ENCODE peak calls at places on chromosomes 3 and 15, in seven cellular contexts. G is ELR, J is astrocyte of the cerebellum, M is retina, X is NCI-H69, O is HTR-8/SVneo, S is epithelial cell of esophagus. B is an unnamed sample.

GRCh38 chr3:171974986-171975837 is 64.2 kb upstream of the FNDC3B start:
- DNase-seq in G (no peak), J (no peak), M (no peak), X (no peak), O (no peak), S (no peak), B (no peak)

GRCh38 chr3:122890077-122890484 is 95.2 kb downstream of the SLC49A4 start:
- DNase-seq in G (peak; percentile 17), J (peak; percentile 29), M (no peak), X (peak; percentile 30), O (no peak), S (peak; percentile 97), B (peak; percentile 87)

GRCh38 chr3:125194849-125195601 is 17.5 kb downstream of the SLC12A8 start:
- DNase-seq in G (peak; percentile 31), J (peak; percentile 88), M (no peak), X (no peak), O (no peak), S (no peak), B (no peak)

GRCh38 chr3:16589867-16590624 is 15.2 kb downstream of the DAZL start:
- DNase-seq in G (no peak), J (no peak), M (no peak), X (no peak), O (no peak), S (no peak), B (no peak)

GRCh38 chr3:48607519-48607918 is 1.9 kb downstream of the UQCRC1 start:
- DNase-seq in G (peak; percentile 37), J (no peak), M (no peak), X (no peak), O (no peak), S (peak; percentile 30), B (no peak)

GRCh38 chr15:59405079-59405478 is 32.4 kb upstream of the MYO1E start:
- DNase-seq in G (no peak), J (no peak), M (no peak), X (no peak), O (no peak), S (no peak), B (no peak)

GRCh38 chr3:193357291-193357690 is 21.3 kb downstream of the ATP13A5 start:
- DNase-seq in G (no peak), J (no peak), M (no peak), X (no peak), O (no peak), S (no peak), B (no peak)

GRCh38 chr3:94647131-94647530 is 584.3 kb downstream of the NSUN3 start:
- DNase-seq in G (no peak), J (peak; percentile 2), M (no peak), X (peak; percentile 9), O (no peak), S (peak; percentile 68), B (no peak)

GRCh38 chr15:53978248-53978906 is at the start of gene UNC13C:
- DNase-seq in G (no peak), J (no peak), M (peak; percentile 88), X (peak; percentile 71), O (no peak), S (peak; percentile 24), B (no peak)

GRCh38 chr3:131568460-131568859 is 65.7 kb upstream of the MRPL3 start:
- DNase-seq in G (no peak), J (no peak), M (no peak), X (peak; percentile 22), O (no peak), S (no peak), B (no peak)

GRCh38 chr3:154071154-154071553 is 50.0 kb upstream of the ARHGEF26 start:
- DNase-seq in G (no peak), J (no peak), M (no peak), X (no peak), O (no peak), S (peak; percentile 72), B (no peak)

GRCh38 chr3:157231071-157231470 is 71.1 kb upstream of the CCNL1 start:
- DNase-seq in G (peak; percentile 55), J (peak; percentile 15), M (no peak), X (no peak), O (no peak), S (no peak), B (no peak)

GRCh38 chr3:107993771-107994170 is 97.1 kb downstream of the CD47 start:
- DNase-seq in G (peak; percentile 37), J (no peak), M (no peak), X (no peak), O (no peak), S (no peak), B (no peak)